ENCODE peak calls at places on chromosomes 3 and 15, in eight cellular contexts. R is lower lobe of right lung; F is CD8-positive, alpha-beta T cell; N is upper lobe of left lung; S is adrenal gland; Z is CD8-positive, alpha-beta memory T cell; U is fibroblast of lung; Q is right cardiac atrium. B is an unnamed sample. For H3K27me3, the result is how much of the 10 kb centered on the place peaks cover.

GRCh38 chr15:28990390-28990789 is 104.6 kb downstream of the APBA2 start:
- DNase-seq in R (no peak), F (no peak), N (no peak), S (no peak), Z (no peak), U (no peak), Q (no peak), B (no peak)

GRCh38 chr15:66698318-66698961 is 3.6 kb upstream of the SMAD6 start:
- DNase-seq in R (peak), F (no peak), N (peak), S (peak), Z (no peak), U (peak), Q (peak), B (peak)

GRCh38 chr15:41971089-41971892 is 1.1 kb downstream of the EHD4 start:
- DNase-seq in R (peak), F (peak), N (peak), S (peak), Z (peak), U (peak), Q (peak), B (peak)

GRCh38 chr3:197426161-197426566 is 127.8 kb upstream of the DLG1 start:
- DNase-seq in R (no peak), F (no peak), N (no peak), S (no peak), Z (no peak), U (peak), Q (no peak), B (no peak)

GRCh38 chr3:55708921-55709320 is 221.8 kb upstream of the WNT5A start:
- DNase-seq in R (no peak), F (no peak), N (no peak), S (no peak), Z (no peak), U (no peak), Q (no peak), B (no peak)

GRCh38 chr3:138673641-138674040 is 65.1 kb downstream of the FAIM start:
- DNase-seq in R (no peak), F (no peak), N (no peak), S (no peak), Z (no peak), U (peak), Q (no peak), B (peak)

GRCh38 chr3:54122046-54122801 is at the start of gene CACNA2D3:
- DNase-seq in R (peak), F (no peak), N (peak), S (peak), Z (no peak), U (peak), Q (peak), B (no peak)

GRCh38 chr3:23735062-23735461 is 70.7 kb upstream of the UBE2E1 start:
- DNase-seq in R (no peak), F (no peak), N (no peak), S (no peak), Z (no peak), U (no peak), Q (no peak), B (no peak)

GRCh38 chr15:82317091-82317489 is 32.2 kb downstream of the GOLGA6L10 start:
- DNase-seq in R (no peak), F (no peak), N (no peak), S (no peak), Z (no peak), U (no peak), Q (no peak), B (no peak)

GRCh38 chr3:81339040-81339845 is 422.2 kb downstream of the GBE1 start:
- DNase-seq in R (no peak), F (no peak), N (no peak), S (no peak), Z (no peak), U (peak), Q (no peak), B (no peak)

GRCh38 chr3:101676219-101676764 is 640 bp downstream of the ZBTB11 start:
- DNase-seq in R (peak), F (peak), N (peak), S (peak), Z (peak), U (peak), Q (peak), B (peak)

DNA sequence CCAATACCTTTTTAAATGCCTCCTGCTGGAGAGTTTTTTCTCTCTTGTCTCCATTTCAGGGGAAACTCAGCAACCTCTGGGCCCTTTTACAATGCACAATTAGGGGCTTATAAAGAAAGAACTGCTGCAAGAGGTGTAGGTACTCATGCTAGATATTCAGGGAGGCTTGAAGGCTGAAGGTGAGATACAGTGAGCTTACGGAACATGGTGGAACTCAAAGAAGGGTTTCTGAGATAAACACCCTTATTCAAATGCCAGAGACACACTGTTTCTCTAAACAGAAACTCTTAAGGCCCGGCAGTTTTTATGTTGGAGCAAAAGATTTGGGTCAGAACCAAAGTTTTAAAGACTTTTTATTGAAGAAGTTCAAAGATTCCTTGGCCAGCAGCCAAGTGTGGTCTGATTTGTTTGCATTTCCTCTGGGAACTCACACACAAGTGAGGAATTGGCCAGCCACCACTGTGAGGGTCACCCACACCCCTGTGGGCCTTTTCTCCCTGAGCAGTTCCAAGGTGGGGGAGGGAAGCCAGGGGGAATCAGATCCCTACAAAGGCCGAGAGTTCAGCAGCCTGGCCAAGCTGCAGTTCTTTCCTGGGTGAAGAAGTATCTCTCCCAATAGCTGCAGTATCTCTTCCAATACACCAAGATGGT is 47.8 kb downstream of the TNFAIP8L3 start:
- DNase-seq in R (no peak), F (no peak), N (no peak), S (no peak), Z (no peak), U (peak), Q (peak), B (peak)
- H3K27ac ChIP-seq in R (no peak), F (no peak), N (no peak), S (no peak), Z (no peak), U (no peak), Q (no peak), B (no peak)

DNA sequence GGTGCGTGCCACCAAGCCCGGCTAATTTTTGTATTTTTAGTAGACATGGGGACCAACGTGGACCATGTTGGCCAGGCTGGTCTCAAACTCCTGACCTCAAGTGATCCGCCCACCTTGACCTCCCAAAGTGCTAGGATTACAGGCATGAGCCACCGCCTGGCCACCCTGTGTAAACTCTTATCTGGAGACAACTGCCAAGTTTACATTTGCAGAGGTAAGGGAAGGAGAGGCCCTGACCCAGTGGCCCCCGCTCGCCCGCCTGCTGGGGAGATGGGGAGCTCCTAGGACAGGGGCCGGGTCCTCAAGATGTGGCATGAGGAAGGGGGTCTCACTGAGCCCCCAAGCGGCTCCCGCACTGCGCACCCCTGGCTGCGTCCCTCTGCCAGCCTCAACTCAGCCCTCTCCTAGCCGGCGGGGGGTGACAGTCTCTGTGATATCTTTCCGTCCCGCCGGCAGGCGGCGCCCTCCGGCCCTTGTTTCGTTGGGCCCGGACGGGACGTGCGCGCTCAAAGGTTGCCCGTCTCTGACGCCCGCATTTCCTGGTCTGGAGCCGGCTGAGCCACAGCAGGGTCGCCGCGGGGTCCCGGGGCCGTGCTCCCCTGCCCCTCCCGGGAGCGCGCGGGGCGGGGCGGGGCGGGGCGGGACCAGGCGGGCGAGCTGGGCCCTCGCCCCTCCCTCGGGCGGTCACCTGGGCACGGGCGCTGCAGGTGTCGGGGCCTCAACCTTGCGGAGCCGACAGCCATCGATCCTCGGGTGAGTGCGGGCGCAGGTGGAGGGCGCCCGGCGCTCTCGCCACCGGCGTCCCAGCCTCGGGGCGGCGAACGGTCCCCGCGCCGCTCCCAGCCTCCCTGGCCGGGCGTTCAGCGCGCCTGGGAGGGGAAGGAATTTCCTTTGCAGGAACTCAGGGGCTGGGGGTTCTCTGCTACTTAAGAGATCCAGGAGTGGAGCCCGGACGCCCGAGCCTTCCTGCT is at the start of gene GPR160:
- DNase-seq in R (peak), F (peak), N (peak), S (peak), Z (peak), U (peak), Q (peak), B (peak)
- H3K27me3 ChIP-seq in R (under half), F (under half), N (under half), S (under half), Z (under half), U (under half), Q (under half), B (under half)

GRCh38 chr3:188788621-188789081 is 383.1 kb upstream of the TPRG1 start:
- DNase-seq in R (no peak), F (peak), N (no peak), S (no peak), Z (peak), U (peak), Q (no peak), B (peak)

GRCh38 chr3:188792788-188793187 is 379.0 kb upstream of the TPRG1 start:
- DNase-seq in R (peak), F (no peak), N (no peak), S (no peak), Z (no peak), U (peak), Q (peak), B (peak)

GRCh38 chr3:188786424-188786823 is 385.3 kb upstream of the TPRG1 start:
- DNase-seq in R (no peak), F (no peak), N (no peak), S (no peak), Z (no peak), U (no peak), Q (no peak), B (no peak)

DNA sequence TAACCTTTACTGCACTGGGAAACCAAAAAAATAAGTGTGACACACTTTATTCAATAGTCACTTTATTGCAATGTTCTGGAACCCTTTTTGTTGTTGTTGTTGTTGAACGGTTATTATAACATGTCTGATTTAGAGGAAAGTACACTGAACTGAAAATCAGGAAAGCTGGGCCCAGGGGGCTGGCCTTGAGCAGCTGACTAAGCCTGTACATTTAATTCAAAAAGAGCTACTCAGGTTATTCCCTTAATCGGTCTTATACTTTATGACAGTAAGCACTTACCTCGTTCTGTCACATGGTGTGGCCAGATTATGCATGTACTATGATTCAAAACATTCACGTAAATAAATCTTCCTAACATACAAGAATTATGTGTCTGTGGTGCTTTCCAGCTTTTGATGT is 382.6 kb upstream of the TPRG1 start:
- DNase-seq in R (no peak), F (no peak), N (no peak), S (no peak), Z (no peak), U (peak), Q (no peak), B (no peak)
- H3K27ac ChIP-seq in R (no peak), F (no peak), N (no peak), S (no peak), Z (no peak), U (peak), Q (no peak), B (peak)

GRCh38 chr15:89356634-89357298 is 22.1 kb upstream of the POLG start:
- DNase-seq in R (no peak), F (no peak), N (no peak), S (no peak), Z (no peak), U (no peak), Q (no peak), B (no peak)
- H3K27me3 ChIP-seq in R (half or more), F (under half), N (under half), S (half or more), Z (under half), U (half or more), Q (under half), B (half or more)

GRCh38 chr15:99250001-99250400 is 620 bp upstream of the TTC23 start:
- DNase-seq in R (no peak), F (no peak), N (no peak), S (no peak), Z (no peak), U (no peak), Q (no peak), B (no peak)
- H3K27ac ChIP-seq in R (peak), F (no peak), N (peak), S (peak), Z (no peak), U (peak), Q (no peak), B (peak)

DNA sequence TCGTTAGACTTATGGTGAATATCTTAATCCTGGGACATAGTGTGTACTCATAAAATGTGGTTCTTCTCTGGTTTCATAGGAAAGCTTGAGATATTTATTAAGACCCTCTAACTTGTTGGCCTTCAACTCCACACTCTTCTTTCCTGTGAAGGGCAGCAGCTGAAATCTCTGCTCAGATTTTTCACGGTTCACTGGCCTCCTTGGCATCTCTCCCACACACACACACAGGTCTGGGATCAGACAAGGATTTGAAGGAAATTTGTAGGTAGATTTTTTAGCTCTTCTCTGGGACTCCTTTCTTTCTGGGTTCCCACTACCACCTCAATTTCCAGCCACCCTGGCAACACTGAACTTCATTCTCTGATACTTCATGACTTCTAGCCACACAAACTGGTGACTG is 70.2 kb downstream of the MYRIP start:
- DNase-seq in R (no peak), F (no peak), N (no peak), S (no peak), Z (no peak), U (no peak), Q (no peak), B (no peak)
- H3K27me3 ChIP-seq in R (under half), F (under half), N (under half), S (under half), Z (under half), U (under half), Q (under half), B (under half)

DNA sequence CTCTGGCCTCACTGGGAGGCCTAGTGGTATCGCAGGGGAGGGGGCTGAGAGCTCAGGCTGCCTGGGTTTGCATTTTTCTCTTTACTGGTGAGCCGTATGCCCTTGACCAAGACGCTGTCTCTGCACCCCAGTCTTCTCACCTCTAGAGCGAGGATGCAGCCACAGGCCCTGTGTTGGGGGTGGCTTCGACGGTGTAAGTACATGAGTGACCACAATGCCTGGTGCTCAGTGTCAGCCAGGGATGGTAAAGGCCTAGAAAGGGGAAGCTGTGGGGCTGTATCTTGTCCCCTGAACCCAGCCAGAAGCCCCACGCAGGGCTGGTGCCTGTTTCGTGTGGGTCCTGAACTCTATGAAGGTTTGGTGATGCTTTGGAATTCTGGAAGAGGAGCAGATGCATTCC is 19.8 kb downstream of the SYNM start:
- DNase-seq in R (peak), F (no peak), N (no peak), S (no peak), Z (no peak), U (no peak), Q (no peak), B (no peak)
- H3K27ac ChIP-seq in R (no peak), F (no peak), N (peak), S (peak), Z (no peak), U (peak), Q (peak), B (no peak)

DNA sequence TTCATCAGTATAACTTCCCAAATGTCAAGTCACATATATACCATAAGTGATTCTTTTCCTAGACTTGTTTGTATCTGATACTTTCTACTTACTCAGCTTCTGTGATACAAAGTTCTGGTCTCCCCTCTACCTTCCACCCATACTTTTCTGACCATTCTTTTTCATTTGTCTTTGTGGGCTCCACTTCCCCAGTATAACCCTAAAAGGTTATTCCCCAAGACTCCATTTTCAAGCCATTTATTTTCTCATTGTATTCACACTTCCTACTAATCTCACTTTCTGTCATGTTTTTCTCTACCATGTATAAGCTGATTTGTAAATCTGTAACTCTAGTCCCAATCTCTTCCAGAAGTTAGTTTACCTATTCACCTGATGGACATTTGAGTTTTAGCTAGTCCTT is 34.0 kb downstream of the IQCB1 start:
- DNase-seq in R (no peak), F (no peak), N (no peak), S (no peak), Z (no peak), U (no peak), Q (no peak), B (no peak)
- H3K27me3 ChIP-seq in R (under half), F (under half), N (under half), S (under half), Z (under half), U (under half), Q (under half), B (under half)

GRCh38 chr15:98853593-98854420 is 153.8 kb downstream of the PGPEP1L start:
- DNase-seq in R (peak), F (no peak), N (peak), S (no peak), Z (no peak), U (no peak), Q (peak), B (no peak)

GRCh38 chr15:98855067-98855814 is 152.4 kb downstream of the PGPEP1L start:
- DNase-seq in R (no peak), F (no peak), N (no peak), S (no peak), Z (no peak), U (no peak), Q (no peak), B (no peak)

GRCh38 chr15:98853161-98853560 is 154.4 kb downstream of the PGPEP1L start:
- DNase-seq in R (peak), F (peak), N (peak), S (peak), Z (peak), U (peak), Q (peak), B (peak)

GRCh38 chr15:98855815-98856539 is 151.6 kb downstream of the PGPEP1L start:
- DNase-seq in R (no peak), F (no peak), N (no peak), S (no peak), Z (no peak), U (no peak), Q (peak), B (peak)

GRCh38 chr15:98854496-98854895 is 153.1 kb downstream of the PGPEP1L start:
- DNase-seq in R (no peak), F (no peak), N (no peak), S (no peak), Z (no peak), U (no peak), Q (peak), B (no peak)
- H3K27ac ChIP-seq in R (peak), F (no peak), N (peak), S (peak), Z (no peak), U (no peak), Q (peak), B (no peak)

DNA sequence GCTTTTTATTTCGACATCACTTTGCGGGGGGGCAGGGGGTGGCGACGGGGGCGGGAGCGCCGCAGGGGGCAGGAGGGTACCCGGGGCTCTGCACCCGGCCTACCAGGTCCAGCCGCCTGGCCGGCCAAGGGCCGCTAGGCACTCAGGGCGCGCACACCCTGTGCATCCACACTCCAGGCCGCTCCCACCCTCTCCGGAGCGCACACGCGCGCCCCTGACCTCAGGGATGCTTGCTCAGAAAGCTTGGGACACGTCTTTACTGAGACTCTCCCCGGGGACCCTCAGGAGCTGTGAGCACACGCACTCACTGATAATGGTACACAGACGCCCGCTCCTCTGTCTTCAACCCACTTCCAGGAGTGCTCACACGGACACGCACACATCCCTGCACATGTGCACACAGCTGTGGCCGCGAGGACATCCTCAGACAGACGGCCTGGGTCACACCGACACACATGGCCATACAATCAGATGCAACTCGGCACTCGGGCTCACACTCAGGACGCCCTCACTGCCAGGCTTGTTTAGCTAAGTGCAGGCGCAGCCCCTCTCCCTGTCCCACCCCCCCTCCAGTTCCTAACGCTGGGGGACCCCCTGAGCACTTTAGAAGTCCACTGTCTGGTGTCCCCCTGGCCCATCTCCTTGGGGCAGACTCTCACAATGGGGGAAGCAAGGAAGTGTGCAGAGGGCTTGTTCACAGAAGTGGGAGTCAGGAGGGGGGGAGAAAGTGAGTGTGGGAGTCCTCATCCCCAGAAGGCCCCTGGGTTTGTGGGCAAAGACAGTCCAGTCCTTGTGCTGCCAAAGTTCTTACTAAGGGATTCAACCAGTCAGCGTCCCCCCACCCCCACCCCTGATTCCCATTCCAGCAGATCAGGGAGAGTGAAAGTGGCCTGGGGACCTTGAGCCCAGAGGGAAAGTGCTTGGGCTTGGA is 485 bp upstream of the GATA2 start:
- DNase-seq in R (no peak), F (no peak), N (peak), S (peak), Z (no peak), U (no peak), Q (no peak), B (no peak)
- H3K27me3 ChIP-seq in R (half or more), F (half or more), N (half or more), S (half or more), Z (half or more), U (half or more), Q (under half), B (half or more)

B was measured in brain microvascular endothelial cell.